ENCODE peak calls at places on chromosomes 5 and 9, in eight cellular contexts. One of them, this sample, is unnamed.

GRCh38 chr9:127835930-127836586 is 18.4 kb downstream of the ENG start:
- DNase-seq in cardiac muscle cell: peak; percentile 73
- DNase-seq in A549: no peak
- DNase-seq in psoas muscle: peak; percentile 74
- DNase-seq in adrenal gland: no peak
- DNase-seq in left ventricle myocardium inferior: no peak
- DNase-seq in spleen: no peak
- DNase-seq in stomach: no peak
- DNase-seq in this sample: no peak

GRCh38 chr5:142871056-142871879 is 101.1 kb downstream of the ARHGAP26 start:
- DNase-seq in cardiac muscle cell: no peak
- DNase-seq in A549: no peak
- DNase-seq in psoas muscle: no peak
- DNase-seq in adrenal gland: no peak
- DNase-seq in left ventricle myocardium inferior: no peak
- DNase-seq in spleen: no peak
- DNase-seq in stomach: peak; percentile 86
- DNase-seq in this sample: no peak

GRCh38 chr5:109645591-109646236 is 44.0 kb upstream of the MAN2A1 start:
- DNase-seq in cardiac muscle cell: no peak
- DNase-seq in A549: no peak
- DNase-seq in psoas muscle: no peak
- DNase-seq in adrenal gland: no peak
- DNase-seq in left ventricle myocardium inferior: no peak
- DNase-seq in spleen: no peak
- DNase-seq in stomach: no peak
- DNase-seq in this sample: peak; percentile 8

GRCh38 chr5:131379723-131380122 is 115.9 kb downstream of the CDC42SE2 start:
- DNase-seq in cardiac muscle cell: peak; percentile 90
- DNase-seq in A549: peak; percentile 27
- DNase-seq in psoas muscle: no peak
- DNase-seq in adrenal gland: no peak
- DNase-seq in left ventricle myocardium inferior: no peak
- DNase-seq in spleen: no peak
- DNase-seq in stomach: no peak
- DNase-seq in this sample: no peak

GRCh38 chr9:87601175-87601574 is 103.5 kb downstream of the DAPK1 start:
- DNase-seq in cardiac muscle cell: no peak
- DNase-seq in A549: no peak
- DNase-seq in psoas muscle: no peak
- DNase-seq in adrenal gland: peak; percentile 43
- DNase-seq in left ventricle myocardium inferior: no peak
- DNase-seq in spleen: peak; percentile 84
- DNase-seq in stomach: peak; percentile 54
- DNase-seq in this sample: no peak

GRCh38 chr5:7419846-7420245 is 23.9 kb downstream of the ADCY2 start:
- DNase-seq in cardiac muscle cell: no peak
- DNase-seq in A549: no peak
- DNase-seq in psoas muscle: no peak
- DNase-seq in adrenal gland: no peak
- DNase-seq in left ventricle myocardium inferior: no peak
- DNase-seq in spleen: no peak
- DNase-seq in stomach: no peak
- DNase-seq in this sample: no peak

GRCh38 chr5:109823597-109823996 is 133.9 kb downstream of the MAN2A1 start:
- DNase-seq in cardiac muscle cell: peak; percentile 23
- DNase-seq in A549: peak; percentile 6
- DNase-seq in psoas muscle: no peak
- DNase-seq in adrenal gland: no peak
- DNase-seq in left ventricle myocardium inferior: no peak
- DNase-seq in spleen: no peak
- DNase-seq in stomach: no peak
- DNase-seq in this sample: no peak

GRCh38 chr9:124347968-124348358 is 67.3 kb downstream of the PSMB7 start:
- DNase-seq in cardiac muscle cell: no peak
- DNase-seq in A549: no peak
- DNase-seq in psoas muscle: peak; percentile 30
- DNase-seq in adrenal gland: no peak
- DNase-seq in left ventricle myocardium inferior: peak; percentile 14
- DNase-seq in spleen: peak; percentile 43
- DNase-seq in stomach: no peak
- DNase-seq in this sample: no peak

DNA sequence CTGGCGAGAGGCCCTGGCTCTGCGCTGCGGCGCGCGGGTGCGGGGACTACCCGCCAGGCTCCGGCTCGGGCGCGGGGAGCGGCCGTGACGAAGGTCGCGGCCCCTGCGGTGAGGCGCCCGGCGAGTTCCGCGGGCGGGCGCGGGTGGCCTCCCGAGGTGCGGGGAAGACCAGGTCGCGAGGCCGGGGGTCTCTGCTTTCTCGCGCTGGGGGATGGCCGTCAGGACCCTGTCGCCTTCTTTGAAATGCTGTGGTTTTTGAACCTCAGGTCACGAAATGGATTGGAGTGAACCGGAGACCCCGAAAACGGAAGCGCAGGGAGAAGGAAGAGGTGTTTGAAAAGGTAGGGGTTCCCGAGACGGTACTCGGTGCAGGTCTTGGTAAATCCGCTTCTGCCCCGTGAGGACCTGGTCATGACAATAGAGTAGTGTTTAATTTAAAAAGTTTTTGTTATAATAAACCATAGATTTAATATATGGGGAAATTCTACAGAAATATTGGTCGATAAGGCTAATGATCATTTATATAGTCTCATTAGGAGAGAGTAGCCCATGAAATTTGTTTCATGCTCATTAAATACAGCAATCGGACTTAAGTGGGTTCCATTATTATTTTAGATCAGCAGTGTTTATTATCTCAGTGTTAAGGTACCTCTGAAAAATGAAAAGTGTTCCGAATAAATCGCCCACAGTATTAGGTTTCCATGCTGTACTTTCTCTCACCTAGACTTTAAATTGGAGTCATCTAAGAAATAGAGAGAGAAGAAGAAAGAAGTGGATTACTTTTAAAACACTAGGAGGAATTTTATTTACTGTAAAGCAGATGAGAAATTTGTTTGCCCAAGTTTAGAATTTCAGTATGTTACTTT is 279.0 kb downstream of the AOPEP start:
- DNase-seq in cardiac muscle cell: no peak
- DNase-seq in A549: no peak
- DNase-seq in psoas muscle: no peak
- DNase-seq in adrenal gland: no peak
- DNase-seq in left ventricle myocardium inferior: no peak
- DNase-seq in spleen: no peak
- DNase-seq in stomach: no peak
- DNase-seq in this sample: no peak
- H3K27ac ChIP-seq in cardiac muscle cell: peak overlapping the region; percentile 73
- H3K27ac ChIP-seq in A549: peak overlapping the region; percentile 99
- H3K27ac ChIP-seq in psoas muscle: peak overlapping the region; percentile 93
- H3K27ac ChIP-seq in adrenal gland: peak overlapping the region; percentile 95
- H3K27ac ChIP-seq in left ventricle myocardium inferior: peak overlapping the region; percentile 99
- H3K27ac ChIP-seq in spleen: peak overlapping the region; percentile 96
- H3K27ac ChIP-seq in stomach: peak overlapping the region; percentile 99
- H3K27ac ChIP-seq in this sample: peak overlapping the region; percentile 95

GRCh38 chr5:123756325-123756664 is 244.3 kb downstream of the CSNK1G3 start:
- DNase-seq in cardiac muscle cell: peak; percentile 27
- DNase-seq in A549: no peak
- DNase-seq in psoas muscle: no peak
- DNase-seq in adrenal gland: no peak
- DNase-seq in left ventricle myocardium inferior: no peak
- DNase-seq in spleen: no peak
- DNase-seq in stomach: no peak
- DNase-seq in this sample: no peak
- TF ChIP-seq CTCF in cardiac muscle cell: no peak
- TF ChIP-seq CTCF in A549: no peak
- TF ChIP-seq CTCF in psoas muscle: no peak
- TF ChIP-seq CTCF in adrenal gland: no peak
- TF ChIP-seq CTCF in left ventricle myocardium inferior: no peak
- TF ChIP-seq CTCF in spleen: no peak
- TF ChIP-seq CTCF in stomach: no peak
- TF ChIP-seq CTCF in this sample: no peak

DNA sequence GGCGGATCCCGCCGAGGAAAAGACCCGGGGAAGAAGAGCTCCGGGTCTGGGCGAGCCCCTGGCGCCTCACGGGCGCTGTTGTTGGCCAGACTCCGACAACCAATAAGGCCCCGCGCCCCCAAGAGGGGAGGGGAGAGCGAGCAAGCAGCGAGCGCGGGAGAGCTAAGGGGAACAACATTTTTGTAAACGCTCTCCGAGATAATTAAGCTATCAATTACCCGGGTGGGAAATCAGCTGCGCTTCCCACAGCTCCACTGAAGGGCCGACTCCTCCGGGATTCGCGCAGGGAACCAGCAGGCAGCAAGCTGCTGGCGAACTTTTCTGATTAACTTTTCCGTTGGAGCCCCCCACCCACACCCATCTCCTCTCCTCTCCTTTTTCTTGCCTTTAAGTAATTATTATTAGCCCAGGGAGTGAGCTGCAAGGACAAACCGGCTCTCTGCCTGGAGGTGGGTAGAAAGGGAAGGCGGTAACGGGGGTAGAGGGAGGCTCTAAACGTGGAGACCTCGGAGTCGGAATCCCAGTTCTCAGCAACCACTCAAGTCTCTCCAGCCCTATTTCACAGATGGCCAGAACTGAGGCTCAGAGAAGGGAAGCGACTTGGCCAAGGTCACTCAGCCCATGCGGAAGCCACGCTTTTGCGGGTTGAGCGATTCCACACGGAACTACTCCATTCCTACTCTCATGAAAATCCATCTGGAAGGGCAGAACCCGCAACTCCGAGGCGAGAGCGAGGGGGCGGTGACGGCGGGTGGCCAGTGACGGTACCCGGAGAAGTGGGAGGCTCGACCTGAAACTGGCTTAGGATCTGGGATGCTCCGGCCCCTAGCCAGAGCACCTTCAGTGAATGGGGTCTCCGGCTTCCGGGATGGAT is 1.3 kb downstream of the ASTN2 start:
- DNase-seq in cardiac muscle cell: no peak
- DNase-seq in A549: no peak
- DNase-seq in psoas muscle: no peak
- DNase-seq in adrenal gland: no peak
- DNase-seq in left ventricle myocardium inferior: no peak
- DNase-seq in spleen: no peak
- DNase-seq in stomach: no peak
- DNase-seq in this sample: no peak
- H3K4me3 ChIP-seq in cardiac muscle cell: peak overlapping the region; percentile 41
- H3K4me3 ChIP-seq in A549: peak overlapping the region; percentile 47
- H3K4me3 ChIP-seq in psoas muscle: peak overlapping the region; percentile 66
- H3K4me3 ChIP-seq in adrenal gland: no peak overlapping the region
- H3K4me3 ChIP-seq in left ventricle myocardium inferior: peak overlapping the region; percentile 62
- H3K4me3 ChIP-seq in spleen: peak overlapping the region; percentile 34
- H3K4me3 ChIP-seq in stomach: peak overlapping the region; percentile 51
- H3K4me3 ChIP-seq in this sample: peak overlapping the region; percentile 80

GRCh38 chr5:59725393-59725768 is 168.1 kb downstream of the PDE4D start:
- DNase-seq in cardiac muscle cell: no peak
- DNase-seq in A549: no peak
- DNase-seq in psoas muscle: no peak
- DNase-seq in adrenal gland: no peak
- DNase-seq in left ventricle myocardium inferior: no peak
- DNase-seq in spleen: no peak
- DNase-seq in stomach: no peak
- DNase-seq in this sample: no peak
- H3K27ac ChIP-seq in cardiac muscle cell: no peak overlapping the region
- H3K27ac ChIP-seq in A549: no peak overlapping the region
- H3K27ac ChIP-seq in psoas muscle: no peak overlapping the region
- H3K27ac ChIP-seq in adrenal gland: no peak overlapping the region
- H3K27ac ChIP-seq in left ventricle myocardium inferior: no peak overlapping the region
- H3K27ac ChIP-seq in spleen: no peak overlapping the region
- H3K27ac ChIP-seq in stomach: no peak overlapping the region
- H3K27ac ChIP-seq in this sample: no peak overlapping the region

DNA sequence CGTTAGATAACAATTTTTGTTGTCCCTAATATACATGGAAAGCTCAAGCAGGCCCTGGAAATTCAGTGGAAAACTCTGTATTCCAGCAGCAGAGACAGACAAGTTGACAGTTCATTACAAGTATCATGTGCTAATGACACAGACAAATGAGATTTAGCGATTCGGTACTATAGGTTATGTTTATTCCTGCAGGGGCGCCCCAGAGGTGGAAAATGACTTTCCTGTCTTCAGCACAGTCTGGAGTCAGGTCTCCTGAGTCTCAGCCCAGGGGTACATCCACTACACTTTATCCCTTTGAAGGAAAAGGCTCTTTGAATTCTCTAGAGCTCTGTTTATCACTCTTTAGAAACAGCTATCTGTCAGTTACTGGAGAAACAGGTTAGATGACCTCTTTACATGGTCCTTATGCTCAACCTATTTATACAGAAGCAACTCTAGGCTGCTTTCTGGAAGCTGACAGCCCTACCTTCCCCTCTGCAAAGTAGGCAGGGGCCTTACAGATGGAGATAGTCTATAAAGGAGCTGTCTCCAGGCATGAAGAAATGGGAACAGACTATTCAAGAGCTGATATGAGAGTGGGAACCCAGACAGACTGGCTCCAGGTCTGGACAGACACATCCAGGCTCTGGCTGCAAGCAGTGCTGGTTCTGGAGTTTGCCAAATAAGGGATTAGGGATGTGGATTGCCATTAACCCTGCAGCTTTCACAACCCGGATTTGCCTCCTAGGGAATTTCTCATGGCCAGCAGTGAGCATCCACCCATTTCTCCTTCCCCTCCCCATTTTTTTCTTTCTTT is 7.2 kb upstream of the SLC31A2 start:
- DNase-seq in cardiac muscle cell: no peak
- DNase-seq in A549: no peak
- DNase-seq in psoas muscle: no peak
- DNase-seq in adrenal gland: no peak
- DNase-seq in left ventricle myocardium inferior: no peak
- DNase-seq in spleen: no peak
- DNase-seq in stomach: no peak
- DNase-seq in this sample: no peak
- TF ChIP-seq CTCF in cardiac muscle cell: no peak
- TF ChIP-seq CTCF in A549: no peak
- TF ChIP-seq CTCF in psoas muscle: no peak
- TF ChIP-seq CTCF in adrenal gland: no peak
- TF ChIP-seq CTCF in left ventricle myocardium inferior: no peak
- TF ChIP-seq CTCF in spleen: no peak
- TF ChIP-seq CTCF in stomach: no peak
- TF ChIP-seq CTCF in this sample: no peak

DNA sequence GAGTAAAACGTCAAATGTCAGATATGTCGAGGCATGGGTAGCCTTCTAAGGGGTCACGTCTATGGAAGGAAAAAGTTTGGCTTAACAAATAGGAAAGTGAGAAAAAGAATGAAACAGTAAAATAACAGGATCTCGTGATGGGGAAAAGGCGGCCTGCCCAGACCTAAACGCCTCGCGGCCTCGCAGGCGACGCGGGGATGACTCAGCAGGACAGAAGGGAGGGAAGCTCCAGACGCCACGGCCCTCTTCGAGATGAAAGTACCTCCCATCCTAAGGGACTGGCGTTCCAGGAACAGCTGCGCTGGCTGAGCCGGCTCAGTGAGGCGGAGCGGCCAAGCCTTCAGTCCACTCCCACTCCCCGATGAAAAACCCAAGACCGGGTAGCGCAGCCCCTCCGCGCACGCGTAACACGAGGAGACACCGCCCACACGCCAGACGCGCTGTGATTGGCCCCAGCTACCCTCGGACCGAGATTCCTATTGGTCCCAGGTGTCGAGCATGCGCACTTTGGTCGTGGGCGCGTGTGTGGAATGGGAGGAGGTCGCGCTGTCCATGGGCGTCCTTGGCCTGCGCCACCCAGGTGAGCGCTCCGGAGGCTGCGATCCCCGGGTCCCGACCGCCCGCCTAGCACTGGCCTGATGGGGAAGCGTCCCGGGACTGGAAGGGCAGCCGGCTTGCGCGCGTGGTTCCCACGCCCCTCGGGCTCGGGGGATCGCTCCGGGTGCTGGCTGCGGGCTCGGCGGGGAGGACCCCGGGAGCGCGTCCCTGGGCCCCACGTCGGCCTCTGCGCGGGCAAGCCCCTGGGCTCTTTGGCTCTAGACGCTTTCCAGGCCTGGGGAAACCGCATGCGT is 588.5 kb downstream of the MTRR start:
- DNase-seq in cardiac muscle cell: peak; percentile 99
- DNase-seq in A549: peak; percentile 48
- DNase-seq in psoas muscle: peak; percentile 98
- DNase-seq in adrenal gland: peak; percentile 97
- DNase-seq in left ventricle myocardium inferior: peak; percentile 95
- DNase-seq in spleen: peak; percentile 92
- DNase-seq in stomach: peak; percentile 85
- DNase-seq in this sample: peak; percentile 91
- H3K4me3 ChIP-seq in cardiac muscle cell: peak overlapping the region; percentile 67
- H3K4me3 ChIP-seq in A549: peak overlapping the region; percentile 60
- H3K4me3 ChIP-seq in psoas muscle: peak overlapping the region; percentile 90
- H3K4me3 ChIP-seq in adrenal gland: no peak overlapping the region
- H3K4me3 ChIP-seq in left ventricle myocardium inferior: peak overlapping the region; percentile 91
- H3K4me3 ChIP-seq in spleen: peak overlapping the region; percentile 81
- H3K4me3 ChIP-seq in stomach: peak overlapping the region; percentile 77
- H3K4me3 ChIP-seq in this sample: peak overlapping the region; percentile 74

This sample was measured in dorsolateral prefrontal cortex.